ENCODE peak calls at places on chromosomes 11 and 22, in eight cellular contexts. O, T, U, F, S, D, N and A are unnamed samples.

GRCh38 chr11:84923489-84923888 is 703.7 kb downstream of the DLG2 start:
- DNase-seq in F (no peak), O (no peak), S (no peak), N (no peak), T (no peak), D (no peak), U (no peak), A (no peak)

GRCh38 chr11:124402326-124402922 is 3.6 kb upstream of the OR8B3 start:
- DNase-seq in F (peak; percentile 16), S (peak; percentile 56), U (no peak), N (peak; percentile 65), D (peak; percentile 29), O (peak; percentile 86), T (peak; percentile 88), A (no peak)

GRCh38 chr11:85947431-85948272 is 92.5 kb downstream of the CCDC83 start:
- DNase-seq in D (no peak), F (no peak), N (no peak), T (peak; percentile 84), S (no peak), O (peak; percentile 93), U (no peak), A (no peak)

GRCh38 chr22:26610983-26611382 is 6.8 kb downstream of the CRYBB1 start:
- DNase-seq in S (no peak), O (peak; percentile 22), N (no peak), D (no peak), T (peak; percentile 82), F (no peak), U (no peak), A (no peak)

GRCh38 chr11:29318134-29318845 is 698.5 kb downstream of the KCNA4 start:
- DNase-seq in N (no peak), F (no peak), D (no peak), U (no peak), O (peak; percentile 85), T (no peak), S (no peak), A (no peak)

GRCh38 chr22:38572065-38572464 is 2.1 kb upstream of the DMC1 start:
- DNase-seq in O (peak; percentile 62), T (peak; percentile 62), F (no peak), S (peak; percentile 38), D (peak; percentile 11), N (peak; percentile 66), U (no peak), A (peak; percentile 22)

GRCh38 chr11:77993902-77994301 is 566 bp downstream of the INTS4 start:
- DNase-seq in D (no peak), F (no peak), S (no peak), N (peak; percentile 13), O (no peak), T (peak; percentile 38), U (no peak), A (no peak)

GRCh38 chr11:1532606-1533341 is 39.3 kb downstream of the DUSP8 start:
- DNase-seq in D (no peak), U (no peak), O (no peak), S (no peak), F (no peak), N (no peak), T (peak; percentile 71), A (no peak)

GRCh38 chr11:635945-636510 is 1.0 kb upstream of the DRD4 start:
- DNase-seq in U (no peak), S (no peak), N (no peak), D (no peak), O (no peak), F (no peak), T (peak; percentile 67), A (no peak)

GRCh38 chr11:75737314-75737713 is 19.7 kb downstream of the MOGAT2 start:
- DNase-seq in O (no peak), T (no peak), S (no peak), U (no peak), D (no peak), N (no peak), F (no peak), A (no peak)

GRCh38 chr22:37742374-37743092 is 45.7 kb downstream of the TRIOBP start:
- DNase-seq in T (peak; percentile 95), O (peak; percentile 91), S (no peak), U (peak; percentile 89), D (no peak), F (no peak), N (no peak), A (peak; percentile 70)

GRCh38 chr11:47154738-47155570 is 21.7 kb downstream of the ARFGAP2 start:
- DNase-seq in U (no peak), T (no peak), F (no peak), D (no peak), S (no peak), N (peak; percentile 85), O (no peak), A (no peak)

GRCh38 chr11:134838708-134839107 is 426.7 kb upstream of the B3GAT1 start:
- DNase-seq in S (no peak), T (no peak), U (peak; percentile 47), F (no peak), D (no peak), N (no peak), O (no peak), A (no peak)

GRCh38 chr22:44698531-44699421 is 3.2 kb upstream of the PRR5 start:
- DNase-seq in N (no peak), U (peak; percentile 81), O (peak; percentile 94), S (no peak), F (no peak), T (peak; percentile 98), D (no peak), A (peak; percentile 56)

GRCh38 chr11:69906453-69906907 is 87.3 kb upstream of the FGF3 start:
- DNase-seq in O (peak; percentile 17), T (peak; percentile 43), F (no peak), U (no peak), N (no peak), D (no peak), S (no peak), A (no peak)

GRCh38 chr11:106695506-106695905 is 322.8 kb downstream of the GUCY1A2 start:
- DNase-seq in D (no peak), F (no peak), T (no peak), O (peak; percentile 83), U (no peak), N (no peak), S (no peak), A (peak; percentile 32)

GRCh38 chr11:121367434-121367833 is 74.9 kb downstream of the SC5D start:
- DNase-seq in S (no peak), T (peak; percentile 44), U (no peak), N (peak; percentile 95), O (peak; percentile 4), F (no peak), D (no peak), A (no peak)

GRCh38 chr11:108125126-108125525 is 3.8 kb downstream of the ACAT1 start:
- DNase-seq in D (no peak), S (no peak), O (no peak), F (no peak), U (no peak), N (no peak), T (no peak), A (no peak)

GRCh38 chr11:108115495-108116140 is 5.7 kb upstream of the ACAT1 start:
- DNase-seq in S (no peak), F (peak; percentile 86), N (peak; percentile 9), O (peak; percentile 89), T (peak; percentile 84), D (peak; percentile 89), U (peak; percentile 94), A (peak; percentile 96)

GRCh38 chr11:108122166-108122628 is 830 bp downstream of the ACAT1 start:
- DNase-seq in N (no peak), U (no peak), T (no peak), F (no peak), O (no peak), D (peak; percentile 35), S (no peak), A (peak; percentile 27)

GRCh38 chr11:108117746-108118371 is 3.5 kb upstream of the ACAT1 start:
- DNase-seq in O (peak; percentile 76), S (peak; percentile 46), F (no peak), T (peak; percentile 87), U (no peak), N (peak; percentile 74), D (no peak), A (no peak)

GRCh38 chr11:108121274-108122155 is at the start of gene ACAT1:
- DNase-seq in N (peak; percentile 94), F (peak; percentile 99), S (peak; percentile 91), T (peak; percentile 97), D (peak; percentile 97), O (peak; percentile 82), U (peak; percentile 99), A (peak; percentile 96)
- TF ChIP-seq CTCF in N (no peak), F (peak; percentile 57), S (peak; percentile 45), T (no peak), D (peak; percentile 25), O (peak; percentile 18), U (peak; percentile 36), A (peak; percentile 18)

GRCh38 chr11:118631109-118631508 is 23.7 kb downstream of the PHLDB1 start:
- DNase-seq in U (no peak), T (no peak), O (no peak), F (no peak), D (no peak), S (no peak), N (no peak), A (no peak)
- H3K4me1 ChIP-seq in U (no peaks in the 10 kb centered on the region), T (peaks cover 27% of the 10 kb centered on the region), O (peaks cover 20% of the 10 kb centered on the region), F (peaks cover 100% of the 10 kb centered on the region), D (peaks cover 7% of the 10 kb centered on the region), S (peaks cover 9% of the 10 kb centered on the region), N (no peaks in the 10 kb centered on the region), A (peaks cover 4% of the 10 kb centered on the region)

DNA sequence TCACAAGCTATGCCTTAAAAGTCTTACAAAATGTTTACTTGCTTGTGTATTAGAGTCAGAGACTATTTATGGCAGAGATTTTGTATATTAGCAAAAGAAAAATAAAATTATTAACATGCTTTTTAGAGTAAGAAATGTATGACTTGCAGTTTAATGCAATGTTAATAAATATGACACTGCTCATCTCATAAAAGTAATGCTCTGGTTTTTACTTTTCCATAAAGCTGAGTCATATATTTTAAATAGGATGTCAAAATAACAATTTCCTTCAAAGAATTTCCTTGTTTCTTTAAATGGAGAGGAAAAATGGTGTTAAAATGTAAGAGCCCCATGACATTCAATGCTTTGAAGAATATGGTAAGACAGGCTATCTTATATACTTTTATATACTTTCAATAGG is 16.3 kb upstream of the RDX start:
- DNase-seq in S (no peak), D (no peak), O (no peak), U (no peak), F (no peak), N (no peak), T (no peak), A (no peak)
- H3K4me3 ChIP-seq in S (no peak overlapping the region), D (no peak overlapping the region), O (no peak overlapping the region), U (no peak overlapping the region), F (no peak overlapping the region), N (no peak overlapping the region), T (no peak overlapping the region), A (no peak overlapping the region)

DNA sequence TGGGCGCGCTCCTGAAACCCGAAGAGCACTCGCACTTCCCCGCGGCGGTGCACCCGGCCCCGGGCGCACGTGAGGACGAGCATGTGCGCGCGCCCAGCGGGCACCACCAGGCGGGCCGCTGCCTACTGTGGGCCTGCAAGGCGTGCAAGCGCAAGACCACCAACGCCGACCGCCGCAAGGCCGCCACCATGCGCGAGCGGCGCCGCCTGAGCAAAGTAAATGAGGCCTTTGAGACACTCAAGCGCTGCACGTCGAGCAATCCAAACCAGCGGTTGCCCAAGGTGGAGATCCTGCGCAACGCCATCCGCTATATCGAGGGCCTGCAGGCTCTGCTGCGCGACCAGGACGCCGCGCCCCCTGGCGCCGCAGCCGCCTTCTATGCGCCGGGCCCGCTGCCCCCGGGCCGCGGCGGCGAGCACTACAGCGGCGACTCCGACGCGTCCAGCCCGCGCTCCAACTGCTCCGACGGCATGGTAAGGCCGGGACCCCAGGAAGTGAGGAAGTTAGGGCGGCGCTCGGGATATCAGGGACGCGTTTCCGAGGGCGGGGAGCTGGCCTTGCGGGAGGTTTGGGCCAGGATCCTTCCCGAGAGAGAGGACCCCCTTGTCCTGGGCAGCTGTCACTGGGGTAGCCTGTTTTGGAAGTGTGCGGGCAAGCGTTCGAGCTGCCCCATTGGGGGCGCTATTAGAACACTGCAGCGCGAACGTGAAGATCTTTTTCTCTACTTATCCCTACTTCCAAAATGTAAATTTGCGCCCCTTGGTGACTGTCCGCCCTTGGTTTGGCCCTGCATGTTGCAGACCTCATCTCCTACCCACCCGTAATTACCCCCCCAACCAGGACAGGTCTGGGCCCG is 797 bp downstream of the MYOD1 start:
- DNase-seq in U (no peak), F (no peak), D (no peak), T (peak; percentile 79), O (no peak), S (no peak), N (no peak), A (no peak)
- TF ChIP-seq CTCF in U (no peak), F (peak; percentile 49), D (no peak), T (no peak), O (peak; percentile 17), S (peak; percentile 43), N (peak; percentile 42), A (no peak)